ENCODE peak calls at places on chromosomes 6 and 20, in ten cellular contexts. O, V, R, P, C, U, A, T, L and K are unnamed samples.

GRCh38 chr6:38593419-38593818 is 46.3 kb downstream of the BTBD9 start:
- DNase-seq in V (no peak), L (no peak), C (no peak), U (peak), T (no peak), A (no peak), O (no peak), R (no peak), P (no peak), K (no peak)

GRCh38 chr20:24208652-24209051 is 220.1 kb upstream of the GGTLC1 start:
- DNase-seq in C (no peak), U (no peak), T (no peak), P (no peak), A (no peak), L (no peak), O (peak), R (no peak), V (no peak), K (no peak)

GRCh38 chr6:131054392-131055250 is 8.4 kb downstream of the EPB41L2 start:
- DNase-seq in A (no peak), U (peak), R (no peak), O (no peak), T (no peak), L (no peak), V (no peak), C (no peak), P (no peak), K (peak)

GRCh38 chr6:13710552-13711383 is 867 bp downstream of the RANBP9 start:
- DNase-seq in P (no peak), V (peak), O (peak), C (peak), U (no peak), T (peak), A (peak), R (peak), L (no peak), K (peak)

GRCh38 chr6:37244430-37245310 is 12.9 kb upstream of the TBC1D22B start:
- DNase-seq in U (peak), A (peak), L (peak), C (no peak), V (peak), O (no peak), R (peak), P (no peak), T (peak), K (peak)

GRCh38 chr6:10138917-10139316 is 276.0 kb downstream of the TFAP2A start:
- DNase-seq in T (no peak), V (no peak), R (no peak), A (no peak), O (no peak), U (peak), L (peak), P (no peak), C (no peak), K (peak)

GRCh38 chr6:26420607-26421235 is 18.6 kb downstream of the BTN3A1 start:
- DNase-seq in L (peak), O (peak), V (peak), U (peak), P (peak), R (peak), A (no peak), C (no peak), T (no peak), K (no peak)

GRCh38 chr6:6747371-6747770 is 158.9 kb downstream of the LY86 start:
- DNase-seq in L (no peak), T (no peak), P (no peak), V (no peak), R (no peak), C (no peak), A (no peak), U (no peak), O (peak), K (no peak)

GRCh38 chr6:75621846-75622245 is 20.2 kb downstream of the SENP6 start:
- DNase-seq in C (no peak), R (no peak), V (no peak), O (no peak), L (no peak), U (no peak), T (no peak), A (no peak), P (no peak), K (no peak)

GRCh38 chr6:101178748-101179147 is 214.8 kb upstream of the GRIK2 start:
- DNase-seq in O (no peak), C (no peak), P (no peak), R (no peak), L (peak), A (no peak), U (peak), V (no peak), T (no peak), K (no peak)

GRCh38 chr20:51412991-51413471 is 129.5 kb downstream of the NFATC2 start:
- DNase-seq in P (no peak), L (no peak), O (peak), V (no peak), T (no peak), R (no peak), U (no peak), A (no peak), C (no peak), K (no peak)

GRCh38 chr6:158020272-158020711 is 38.6 kb downstream of the SYNJ2 start:
- DNase-seq in P (no peak), C (no peak), R (no peak), U (peak), A (no peak), T (no peak), L (no peak), V (no peak), O (no peak), K (no peak)

GRCh38 chr20:2820084-2820895 is 4.1 kb downstream of the TMEM239 start:
- DNase-seq in P (no peak), T (no peak), L (peak), U (no peak), O (no peak), R (peak), V (no peak), C (peak), A (no peak), K (no peak)

GRCh38 chr20:31593221-31594001 is 11.7 kb upstream of the ID1 start:
- DNase-seq in L (no peak), U (peak), T (no peak), A (no peak), P (no peak), V (peak), C (no peak), R (peak), O (no peak), K (peak)

GRCh38 chr6:166174031-166174430 is 6.4 kb upstream of the TBXT start:
- DNase-seq in T (no peak), U (no peak), A (no peak), V (no peak), P (no peak), O (no peak), R (no peak), L (no peak), C (no peak), K (no peak)

GRCh38 chr6:170026272-170027110 is 264.4 kb downstream of the DLL1 start:
- DNase-seq in V (no peak), U (peak), A (peak), T (peak), C (no peak), O (no peak), L (no peak), P (no peak), R (no peak), K (peak)